ENCODE peak calls at places on chromosomes 16 and 17, in five cellular contexts. Y is left lung; I is vagina; O is NCI-H1436; E is stimulated activated CD4-positive, alpha-beta T cell treated with anti-CD3 and anti-CD28 coated beads, Interleukin-4, amount 100 ng/mL, for 4 hours. U is an unnamed sample.

GRCh38 chr16:85201566-85201965 is 89.3 kb upstream of the CIBAR2 start:
- DNase-seq in Y (peak), I (no peak), O (no peak), E (no peak), U (no peak)

GRCh38 chr17:36511216-36511615 is 23.5 kb downstream of the MYO19 start:
- DNase-seq in Y (no peak), I (no peak), O (no peak), E (no peak), U (no peak)

GRCh38 chr17:57803026-57803425 is 46.8 kb downstream of the MRPS23 start:
- DNase-seq in Y (no peak), I (no peak), O (no peak), E (no peak), U (no peak)

GRCh38 chr16:53090591-53091507 is 36.1 kb downstream of the CHD9 start:
- DNase-seq in Y (peak), I (peak), O (no peak), E (no peak), U (peak)

GRCh38 chr17:82012482-82013295 is 10.0 kb downstream of the CENPX start:
- DNase-seq in Y (peak), I (no peak), O (peak), E (no peak), U (no peak)

GRCh38 chr17:45081046-45081703 is 20.1 kb downstream of the NMT1 start:
- DNase-seq in Y (no peak), I (no peak), O (no peak), E (no peak), U (no peak)

GRCh38 chr16:67987460-67988160 is 7.3 kb upstream of the DPEP3 start:
- DNase-seq in Y (no peak), I (no peak), O (no peak), E (no peak), U (no peak)

GRCh38 chr17:36183001-36183810 is 6.8 kb upstream of the TBC1D3B start:
- DNase-seq in Y (peak), I (no peak), O (no peak), E (no peak), U (peak)

GRCh38 chr17:69050999-69051775 is 9.5 kb downstream of the ABCA9 start:
- DNase-seq in Y (no peak), I (no peak), O (no peak), E (no peak), U (peak)

GRCh38 chr16:17461951-17462729 is 8.6 kb downstream of the XYLT1 start:
- DNase-seq in Y (no peak), I (no peak), O (no peak), E (no peak), U (no peak)